ENCODE peak calls at places on chromosomes 4 and X, in eight cellular contexts. A is GM20000; U is lower leg skin; I is AG08395; K is WERI-Rb-1; C is Peyer's patch; M is activated T-cell treated with anti-CD3 and anti-CD28 coated beads, Interleukin-2, amount 50 U/mL, for 4 hours; T is Caco-2. R is an unnamed sample.

GRCh38 chr4:5979981-5980380 is 38.2 kb downstream of the C4orf50 start:
- DNase-seq in I (no peak), T (no peak), A (no peak), U (no peak), M (no peak), C (no peak), K (peak), R (no peak)

GRCh38 chrX:109384569-109385174 is 97.2 kb downstream of the GUCY2F start:
- DNase-seq in A (peak), I (peak), K (no peak), C (no peak), T (no peak), M (no peak), U (no peak), R (no peak)

GRCh38 chrX:154419688-154420401 is 8.5 kb downstream of the TAFAZZIN start:
- DNase-seq in I (no peak), A (no peak), C (no peak), T (no peak), K (no peak), U (no peak), M (no peak), R (no peak)

GRCh38 chrX:24506082-24506481 is 41.0 kb downstream of the PDK3 start:
- DNase-seq in M (no peak), I (peak), U (no peak), T (peak), A (peak), K (no peak), C (no peak), R (no peak)

GRCh38 chr4:70251945-70252277 is 9.5 kb downstream of the CSN3 start:
- DNase-seq in I (no peak), A (no peak), K (no peak), U (no peak), C (no peak), T (no peak), M (no peak), R (no peak)

GRCh38 chr4:187663076-187663475 is 332.5 kb upstream of the ZFP42 start:
- DNase-seq in I (no peak), T (no peak), U (no peak), C (no peak), K (no peak), M (no peak), A (no peak), R (no peak)

GRCh38 chr4:36285784-36286480 is 4.5 kb downstream of the DTHD1 start:
- DNase-seq in C (peak), K (no peak), U (no peak), A (peak), I (no peak), M (peak), T (no peak), R (no peak)

GRCh38 chr4:153486281-153487151 is 20.4 kb downstream of the TMEM131L start:
- DNase-seq in U (peak), T (peak), K (no peak), M (peak), I (peak), C (no peak), A (no peak), R (no peak)

GRCh38 chr4:37568494-37568893 is 117.7 kb downstream of the RELL1 start:
- DNase-seq in A (no peak), K (no peak), U (no peak), T (no peak), C (peak), M (no peak), I (no peak), R (no peak)